ENCODE peak calls at places on chromosomes 3 and 15, in ten cellular contexts. One of them, this sample, is unnamed.

GRCh38 chr3:150775001-150775599 is 12.1 kb upstream of the SIAH2 start:
- DNase-seq in myocyte: peak
- DNase-seq in NCI-H1417: no peak
- DNase-seq in SIG-M5: no peak
- DNase-seq in effector memory CD4-positive, alpha-beta T cell: no peak
- DNase-seq in NCI-H1092: no peak
- DNase-seq in HTR-8/SVneo: no peak
- DNase-seq in Karpas-422: no peak
- DNase-seq in non-pigmented ciliary epithelial cell: peak
- DNase-seq in activated naive CD8-positive, alpha-beta T cell treated with anti-CD3 and anti-CD28 coated beads, Interleukin-2, amount 50 U/mL, for 24 hours: no peak
- DNase-seq in this sample: no peak

GRCh38 chr3:123522666-123523412 is 62.0 kb downstream of the HACD2 start:
- DNase-seq in myocyte: no peak
- DNase-seq in NCI-H1417: no peak
- DNase-seq in SIG-M5: no peak
- DNase-seq in effector memory CD4-positive, alpha-beta T cell: no peak
- DNase-seq in NCI-H1092: no peak
- DNase-seq in HTR-8/SVneo: no peak
- DNase-seq in Karpas-422: no peak
- DNase-seq in non-pigmented ciliary epithelial cell: no peak
- DNase-seq in activated naive CD8-positive, alpha-beta T cell treated with anti-CD3 and anti-CD28 coated beads, Interleukin-2, amount 50 U/mL, for 24 hours: no peak
- DNase-seq in this sample: no peak

GRCh38 chr3:73226026-73226425 is 164.6 kb downstream of the EBLN2 start:
- DNase-seq in myocyte: no peak
- DNase-seq in NCI-H1417: no peak
- DNase-seq in SIG-M5: no peak
- DNase-seq in effector memory CD4-positive, alpha-beta T cell: no peak
- DNase-seq in NCI-H1092: no peak
- DNase-seq in HTR-8/SVneo: no peak
- DNase-seq in Karpas-422: no peak
- DNase-seq in non-pigmented ciliary epithelial cell: no peak
- DNase-seq in activated naive CD8-positive, alpha-beta T cell treated with anti-CD3 and anti-CD28 coated beads, Interleukin-2, amount 50 U/mL, for 24 hours: no peak
- DNase-seq in this sample: no peak

GRCh38 chr3:65833761-65834505 is 204.8 kb downstream of the MAGI1 start:
- DNase-seq in myocyte: no peak
- DNase-seq in NCI-H1417: no peak
- DNase-seq in SIG-M5: no peak
- DNase-seq in effector memory CD4-positive, alpha-beta T cell: no peak
- DNase-seq in NCI-H1092: no peak
- DNase-seq in HTR-8/SVneo: no peak
- DNase-seq in Karpas-422: no peak
- DNase-seq in non-pigmented ciliary epithelial cell: peak
- DNase-seq in activated naive CD8-positive, alpha-beta T cell treated with anti-CD3 and anti-CD28 coated beads, Interleukin-2, amount 50 U/mL, for 24 hours: no peak
- DNase-seq in this sample: no peak

GRCh38 chr15:84725001-84725491 is 9.1 kb upstream of the SEC11A start:
- DNase-seq in myocyte: no peak
- DNase-seq in NCI-H1417: no peak
- DNase-seq in SIG-M5: peak
- DNase-seq in effector memory CD4-positive, alpha-beta T cell: no peak
- DNase-seq in NCI-H1092: no peak
- DNase-seq in HTR-8/SVneo: peak
- DNase-seq in Karpas-422: no peak
- DNase-seq in non-pigmented ciliary epithelial cell: no peak
- DNase-seq in activated naive CD8-positive, alpha-beta T cell treated with anti-CD3 and anti-CD28 coated beads, Interleukin-2, amount 50 U/mL, for 24 hours: no peak
- DNase-seq in this sample: no peak

GRCh38 chr3:16186565-16186964 is 12.1 kb downstream of the GALNT15 start:
- DNase-seq in myocyte: no peak
- DNase-seq in NCI-H1417: no peak
- DNase-seq in SIG-M5: no peak
- DNase-seq in effector memory CD4-positive, alpha-beta T cell: no peak
- DNase-seq in NCI-H1092: no peak
- DNase-seq in HTR-8/SVneo: no peak
- DNase-seq in Karpas-422: no peak
- DNase-seq in non-pigmented ciliary epithelial cell: no peak
- DNase-seq in activated naive CD8-positive, alpha-beta T cell treated with anti-CD3 and anti-CD28 coated beads, Interleukin-2, amount 50 U/mL, for 24 hours: no peak
- DNase-seq in this sample: no peak

GRCh38 chr3:22115581-22115980 is 364.6 kb upstream of the ZNF385D start:
- DNase-seq in myocyte: no peak
- DNase-seq in NCI-H1417: no peak
- DNase-seq in SIG-M5: no peak
- DNase-seq in effector memory CD4-positive, alpha-beta T cell: no peak
- DNase-seq in NCI-H1092: no peak
- DNase-seq in HTR-8/SVneo: no peak
- DNase-seq in Karpas-422: no peak
- DNase-seq in non-pigmented ciliary epithelial cell: peak
- DNase-seq in activated naive CD8-positive, alpha-beta T cell treated with anti-CD3 and anti-CD28 coated beads, Interleukin-2, amount 50 U/mL, for 24 hours: no peak
- DNase-seq in this sample: no peak

GRCh38 chr3:158128755-158129154 is 18.9 kb downstream of the RSRC1 start:
- DNase-seq in myocyte: no peak
- DNase-seq in NCI-H1417: no peak
- DNase-seq in SIG-M5: no peak
- DNase-seq in effector memory CD4-positive, alpha-beta T cell: no peak
- DNase-seq in NCI-H1092: no peak
- DNase-seq in HTR-8/SVneo: no peak
- DNase-seq in Karpas-422: no peak
- DNase-seq in non-pigmented ciliary epithelial cell: no peak
- DNase-seq in activated naive CD8-positive, alpha-beta T cell treated with anti-CD3 and anti-CD28 coated beads, Interleukin-2, amount 50 U/mL, for 24 hours: no peak
- DNase-seq in this sample: no peak

GRCh38 chr3:183369626-183370025 is 58.8 kb downstream of the MCF2L2 start:
- DNase-seq in myocyte: no peak
- DNase-seq in NCI-H1417: no peak
- DNase-seq in SIG-M5: no peak
- DNase-seq in effector memory CD4-positive, alpha-beta T cell: no peak
- DNase-seq in NCI-H1092: no peak
- DNase-seq in HTR-8/SVneo: no peak
- DNase-seq in Karpas-422: no peak
- DNase-seq in non-pigmented ciliary epithelial cell: no peak
- DNase-seq in activated naive CD8-positive, alpha-beta T cell treated with anti-CD3 and anti-CD28 coated beads, Interleukin-2, amount 50 U/mL, for 24 hours: no peak
- DNase-seq in this sample: no peak

GRCh38 chr15:78304487-78305413 is 5.3 kb upstream of the SKIC8 start:
- DNase-seq in myocyte: peak
- DNase-seq in NCI-H1417: no peak
- DNase-seq in SIG-M5: no peak
- DNase-seq in effector memory CD4-positive, alpha-beta T cell: no peak
- DNase-seq in NCI-H1092: no peak
- DNase-seq in HTR-8/SVneo: no peak
- DNase-seq in Karpas-422: no peak
- DNase-seq in non-pigmented ciliary epithelial cell: no peak
- DNase-seq in activated naive CD8-positive, alpha-beta T cell treated with anti-CD3 and anti-CD28 coated beads, Interleukin-2, amount 50 U/mL, for 24 hours: no peak
- DNase-seq in this sample: no peak

GRCh38 chr15:91473894-91474293 is 373.8 kb downstream of the SV2B start:
- DNase-seq in myocyte: no peak
- DNase-seq in NCI-H1417: no peak
- DNase-seq in SIG-M5: no peak
- DNase-seq in effector memory CD4-positive, alpha-beta T cell: no peak
- DNase-seq in NCI-H1092: no peak
- DNase-seq in HTR-8/SVneo: no peak
- DNase-seq in Karpas-422: no peak
- DNase-seq in non-pigmented ciliary epithelial cell: no peak
- DNase-seq in activated naive CD8-positive, alpha-beta T cell treated with anti-CD3 and anti-CD28 coated beads, Interleukin-2, amount 50 U/mL, for 24 hours: no peak
- DNase-seq in this sample: no peak